ENCODE peak calls at places on chromosomes 11 and 22, in five cellular contexts. W, R, D, X and U are unnamed samples.

GRCh38 chr11:86775342-86775741 is 25.0 kb upstream of the PRSS23 start:
- DNase-seq in W (no peak), R (no peak), D (no peak), X (no peak), U (no peak)

GRCh38 chr22:50184004-50184461 is 1.7 kb upstream of the TRABD start:
- DNase-seq in W (no peak), R (peak; percentile 83), D (peak; percentile 46), X (peak; percentile 19), U (no peak)

GRCh38 chr11:43987384-43988039 is 45.1 kb downstream of the C11orf96 start:
- DNase-seq in W (no peak), R (peak; percentile 77), D (peak; percentile 97), X (peak; percentile 33), U (no peak)

GRCh38 chr11:135027461-135027860 is 615.4 kb upstream of the B3GAT1 start:
- DNase-seq in W (peak; percentile 64), R (no peak), D (peak; percentile 27), X (no peak), U (no peak)

GRCh38 chr11:65745049-65745448 is 24.5 kb upstream of the RNASEH2C start:
- DNase-seq in W (no peak), R (no peak), D (no peak), X (no peak), U (peak; percentile 81)

GRCh38 chr11:101441747-101442146 is 142.1 kb downstream of the TRPC6 start:
- DNase-seq in W (no peak), R (peak; percentile 52), D (peak; percentile 16), X (peak; percentile 2), U (no peak)

GRCh38 chr11:85755285-85755684 is 55.7 kb downstream of the SYTL2 start:
- DNase-seq in W (no peak), R (no peak), D (no peak), X (no peak), U (no peak)

GRCh38 chr22:47325249-47325648 is 562.8 kb downstream of the TBC1D22A start:
- DNase-seq in W (no peak), R (no peak), D (no peak), X (no peak), U (peak; percentile 63)

GRCh38 chr11:37259734-37260133 is 661.7 kb upstream of the RAG2 start:
- DNase-seq in W (no peak), R (no peak), D (no peak), X (no peak), U (no peak)

GRCh38 chr11:95081010-95081409 is 8.6 kb upstream of the ENDOD1 start:
- DNase-seq in W (no peak), R (no peak), D (no peak), X (no peak), U (no peak)

GRCh38 chr22:48586799-48587185 is 1240.9 kb downstream of the BRD1 start:
- DNase-seq in W (no peak), R (no peak), D (no peak), X (no peak), U (no peak)

GRCh38 chr11:27347949-27348879 is 14.8 kb downstream of the CCDC34 start:
- DNase-seq in W (no peak), R (no peak), D (no peak), X (no peak), U (no peak)

DNA sequence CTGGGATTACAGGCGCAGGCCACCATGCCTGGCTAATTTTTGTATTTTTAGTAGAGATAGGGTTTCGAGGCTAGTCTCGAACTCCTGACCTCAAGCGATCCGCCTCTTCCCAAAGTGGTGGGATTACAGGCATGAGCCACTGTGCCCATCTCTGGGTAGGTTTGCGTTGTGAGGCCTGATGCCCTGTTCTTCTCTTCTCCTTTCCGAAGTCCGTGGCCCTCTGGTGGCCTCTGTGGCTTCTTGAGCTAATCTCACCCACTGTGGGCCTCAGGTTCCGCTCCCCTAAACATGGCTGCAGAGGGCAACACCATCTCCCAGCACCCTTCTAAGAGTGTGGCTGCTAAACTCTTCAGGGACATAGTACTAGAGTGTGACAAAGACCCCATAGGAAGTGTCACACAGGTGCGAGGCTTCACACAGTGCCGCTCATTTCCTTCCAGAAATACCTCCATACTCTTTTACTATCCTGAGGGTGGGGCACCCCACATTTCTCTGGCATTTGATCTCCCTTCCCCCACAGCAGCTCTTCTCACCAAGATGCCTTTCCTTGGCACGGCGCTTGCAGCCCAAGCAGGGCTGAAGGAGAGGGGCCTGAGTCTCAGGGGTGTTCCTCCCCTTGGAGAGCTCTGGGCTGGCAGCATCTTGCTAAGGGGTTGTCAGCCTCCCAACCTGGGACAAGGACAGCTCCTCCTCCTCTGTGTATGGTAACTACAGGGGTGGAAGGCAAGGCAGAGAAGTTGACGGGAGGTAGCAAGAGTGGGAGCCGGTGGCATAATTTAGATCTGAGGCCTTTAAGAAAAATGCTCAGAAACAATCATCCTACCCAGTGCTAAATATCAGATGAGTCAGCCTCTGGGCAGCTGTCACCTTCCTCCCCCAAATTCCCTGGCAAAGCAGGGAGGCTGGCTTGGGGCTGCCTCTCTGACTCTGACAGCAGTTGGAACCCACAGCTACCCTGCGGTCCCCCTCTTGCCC is 6.1 kb downstream of the THY1 start:
- DNase-seq in W (no peak), R (no peak), D (peak; percentile 73), X (peak; percentile 58), U (peak; percentile 71)
- TF ChIP-seq CTCF in W (no peak), R (no peak), D (no peak), X (no peak), U (no peak)

GRCh38 chr11:1667906-1668305 is 29.1 kb upstream of the KRTAP5-6 start:
- DNase-seq in W (no peak), R (no peak), D (no peak), X (no peak), U (no peak)
- TF ChIP-seq CTCF in W (no peak), R (no peak), D (no peak), X (no peak), U (no peak)

GRCh38 chr11:120752668-120753067 is 241.1 kb downstream of the GRIK4 start:
- DNase-seq in W (no peak), R (no peak), D (no peak), X (no peak), U (no peak)
- TF ChIP-seq CTCF in W (no peak), R (no peak), D (no peak), X (no peak), U (no peak)

GRCh38 chr11:121067453-121067852 is 33.6 kb upstream of the TECTA start:
- DNase-seq in W (no peak), R (no peak), D (no peak), X (no peak), U (no peak)

GRCh38 chr11:121071456-121072236 is 29.4 kb upstream of the TECTA start:
- DNase-seq in W (no peak), R (no peak), D (no peak), X (no peak), U (no peak)

GRCh38 chr11:121067912-121068652 is 33.0 kb upstream of the TECTA start:
- DNase-seq in W (no peak), R (no peak), D (no peak), X (no peak), U (no peak)

GRCh38 chr11:121068787-121069186 is 32.3 kb upstream of the TECTA start:
- DNase-seq in W (no peak), R (no peak), D (no peak), X (no peak), U (no peak)

DNA sequence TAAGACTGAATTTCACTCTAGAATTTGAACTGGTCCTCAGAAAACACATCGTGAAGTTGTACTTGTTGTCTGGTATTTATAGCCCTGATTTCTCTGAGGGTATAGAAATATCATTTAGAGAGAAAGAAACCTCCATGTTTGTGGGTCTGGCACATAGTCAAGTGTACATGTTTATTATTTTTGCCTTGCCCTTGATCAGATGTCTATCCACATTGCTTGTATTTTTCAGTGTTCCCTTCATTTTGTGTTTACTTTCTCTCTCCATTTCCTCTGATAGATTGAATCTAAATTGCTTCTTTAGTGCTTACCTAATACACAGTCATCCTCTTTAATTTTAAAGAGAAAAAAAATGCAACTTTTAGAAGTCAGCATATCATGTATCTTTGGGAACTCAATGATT is 30.1 kb upstream of the TECTA start:
- DNase-seq in W (no peak), R (no peak), D (no peak), X (no peak), U (no peak)
- TF ChIP-seq CTCF in W (no peak), R (no peak), D (no peak), X (no peak), U (no peak)

GRCh38 chr11:31050061-31050790 is 319.3 kb downstream of the DCDC1 start:
- DNase-seq in W (no peak), R (no peak), D (no peak), X (no peak), U (no peak)

DNA sequence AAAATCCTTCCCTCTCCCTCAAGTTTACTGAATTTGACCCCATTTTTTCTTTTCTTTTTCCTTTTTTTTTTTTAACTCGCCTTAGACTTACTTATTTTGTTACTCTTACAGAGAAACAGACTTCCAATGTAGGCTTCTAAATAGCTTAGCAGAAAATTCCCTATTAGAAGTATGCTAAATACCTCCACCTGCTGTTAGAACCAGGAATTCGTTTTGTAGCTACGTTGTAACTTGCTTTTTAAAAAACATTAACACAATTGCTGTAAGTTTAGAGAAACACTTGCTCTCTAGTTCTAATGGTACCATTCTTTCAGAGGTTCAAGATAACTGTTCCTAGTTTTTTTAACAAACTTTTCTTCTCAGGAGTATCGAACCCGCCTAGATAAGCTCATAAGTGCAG is 324.2 kb downstream of the DCDC1 start:
- DNase-seq in W (no peak), R (no peak), D (peak; percentile 7), X (no peak), U (no peak)
- TF ChIP-seq CTCF in W (peak; percentile 61), R (no peak), D (peak; percentile 20), X (no peak), U (no peak)

DNA sequence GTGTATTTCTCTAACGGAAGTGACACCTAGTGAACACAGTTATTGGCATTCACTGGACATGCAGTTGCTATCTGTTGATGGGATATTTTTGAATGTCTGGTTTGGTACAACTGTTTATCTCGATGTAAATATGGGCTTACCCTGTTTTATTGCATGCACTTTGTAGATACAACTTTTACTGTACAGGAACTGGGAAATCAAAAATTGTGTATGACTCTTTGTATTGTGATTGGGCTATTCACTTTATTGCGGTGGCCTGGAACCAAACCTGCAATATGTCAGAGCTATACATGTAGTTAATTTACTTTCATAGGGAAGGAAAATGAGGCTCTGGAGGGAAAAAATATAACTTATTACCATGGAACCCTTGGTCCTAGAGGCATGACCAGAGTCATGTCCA is 380.7 kb upstream of the KIRREL3 start:
- DNase-seq in W (no peak), R (no peak), D (no peak), X (no peak), U (no peak)
- TF ChIP-seq CTCF in W (no peak), R (no peak), D (no peak), X (no peak), U (no peak)

GRCh38 chr11:123020968-123021367 is 39.3 kb upstream of the BSX start:
- DNase-seq in W (no peak), R (peak; percentile 36), D (peak; percentile 59), X (peak; percentile 49), U (no peak)
- TF ChIP-seq CTCF in W (peak; percentile 61), R (peak; percentile 19), D (peak; percentile 82), X (peak; percentile 73), U (peak; percentile 73)